ENCODE peak calls at places on chromosomes 3 and 15, in five cellular contexts. E is activated T-cell treated with anti-CD3 and anti-CD28 coated beads for 4 hours, N is NCI-H1092, V is A549, F is NCI-H1105 treated with DMSO at 0.1 percent for 48 hours. B is an unnamed sample.

GRCh38 chr3:170907519-170908234 is 760 bp downstream of the EIF5A2 start:
- DNase-seq in F (no peak), E (no peak), V (no peak), N (no peak), B (no peak)

GRCh38 chr3:13776253-13777050 is 103.4 kb downstream of the WNT7A start:
- DNase-seq in V (no peak), E (no peak), F (no peak), N (no peak), B (no peak)

GRCh38 chr3:197787412-197787811 is 3.6 kb upstream of the LRCH3 start:
- DNase-seq in V (no peak), E (no peak), N (no peak), F (no peak), B (no peak)

GRCh38 chr3:194395767-194396527 is 3.1 kb downstream of the GP5 start:
- DNase-seq in V (no peak), N (no peak), F (no peak), E (peak), B (peak)

GRCh38 chr15:64134322-64134829 is 17.2 kb upstream of the SNX22 start:
- DNase-seq in N (no peak), F (no peak), E (no peak), V (no peak), B (no peak)

GRCh38 chr3:177093966-177094365 is 103.3 kb downstream of the TBL1XR1 start:
- DNase-seq in V (no peak), E (no peak), F (no peak), N (no peak), B (no peak)

GRCh38 chr3:134371542-134372324 is 2.5 kb downstream of the AMOTL2 start:
- DNase-seq in F (no peak), E (no peak), N (no peak), V (no peak), B (no peak)

GRCh38 chr15:71730277-71731144 is 79.8 kb upstream of the NR2E3 start:
- DNase-seq in F (peak), E (no peak), V (peak), N (peak), B (peak)

GRCh38 chr15:40352221-40352901 is 1.5 kb downstream of the PHGR1 start:
- DNase-seq in F (no peak), E (no peak), N (no peak), V (no peak), B (no peak)

B was measured in CMK.